ENCODE peak calls at places on chromosomes 5 and 9, in eight cellular contexts. K, G, R, T, W, L, P and F are unnamed samples.

GRCh38 chr9:214488-215448 is at the start of gene DOCK8:
- DNase-seq in K (peak), G (no peak), R (peak), T (no peak), W (peak), L (no peak), P (peak), F (peak)

GRCh38 chr9:113562653-113563381 is 99.3 kb downstream of the RGS3 start:
- DNase-seq in K (no peak), G (no peak), R (no peak), T (no peak), W (no peak), L (no peak), P (no peak), F (no peak)

GRCh38 chr5:118698774-118699173 is 289.6 kb downstream of the DTWD2 start:
- DNase-seq in K (no peak), G (peak), R (no peak), T (no peak), W (no peak), L (no peak), P (no peak), F (no peak)

GRCh38 chr9:16012621-16013020 is 459.8 kb downstream of the CCDC171 start:
- DNase-seq in K (no peak), G (no peak), R (no peak), T (peak), W (no peak), L (no peak), P (no peak), F (peak)

GRCh38 chr5:81171769-81172168 is 61.4 kb upstream of the CKMT2 start:
- DNase-seq in K (peak), G (no peak), R (no peak), T (no peak), W (no peak), L (no peak), P (no peak), F (no peak)

GRCh38 chr5:175809531-175810121 is 61.8 kb upstream of the CPLX2 start:
- DNase-seq in K (no peak), G (no peak), R (peak), T (peak), W (peak), L (no peak), P (no peak), F (peak)

GRCh38 chr5:2684606-2685005 is 66.9 kb downstream of the IRX2 start:
- DNase-seq in K (no peak), G (no peak), R (no peak), T (no peak), W (no peak), L (no peak), P (no peak), F (no peak)

GRCh38 chr5:39266442-39266841 is 47.1 kb upstream of the FYB1 start:
- DNase-seq in K (no peak), G (no peak), R (no peak), T (peak), W (no peak), L (no peak), P (peak), F (peak)

GRCh38 chr5:71475788-71476384 is 20.4 kb downstream of the BDP1 start:
- DNase-seq in K (peak), G (no peak), R (peak), T (peak), W (no peak), L (no peak), P (peak), F (peak)

GRCh38 chr5:131363811-131364506 is 100.1 kb downstream of the CDC42SE2 start:
- DNase-seq in K (no peak), G (no peak), R (no peak), T (no peak), W (no peak), L (no peak), P (no peak), F (no peak)

GRCh38 chr9:93603011-93603410 is 26.6 kb downstream of the PHF2 start:
- DNase-seq in K (no peak), G (no peak), R (no peak), T (no peak), W (no peak), L (no peak), P (no peak), F (no peak)

GRCh38 chr5:150209020-150209635 is 19.3 kb downstream of the SLC6A7 start:
- DNase-seq in K (no peak), G (no peak), R (no peak), T (peak), W (no peak), L (no peak), P (no peak), F (no peak)

GRCh38 chr9:85420750-85421149 is 321.0 kb downstream of the AGTPBP1 start:
- DNase-seq in K (no peak), G (no peak), R (no peak), T (no peak), W (no peak), L (no peak), P (no peak), F (no peak)

GRCh38 chr5:175627037-175627436 is 30.8 kb upstream of the HRH2 start:
- DNase-seq in K (no peak), G (no peak), R (no peak), T (no peak), W (no peak), L (no peak), P (no peak), F (no peak)

GRCh38 chr5:2155556-2155955 is 272.8 kb upstream of the IRX4 start:
- DNase-seq in K (no peak), G (no peak), R (no peak), T (no peak), W (no peak), L (no peak), P (no peak), F (no peak)

GRCh38 chr9:114791312-114791711 is 14.5 kb downstream of the TNFSF15 start:
- DNase-seq in K (no peak), G (no peak), R (no peak), T (no peak), W (no peak), L (no peak), P (no peak), F (no peak)

GRCh38 chr5:138626333-138626944 is 51.2 kb upstream of the HSPA9 start:
- DNase-seq in K (no peak), G (no peak), R (no peak), T (peak), W (no peak), L (no peak), P (no peak), F (no peak)

GRCh38 chr5:98333921-98334320 is 439.5 kb upstream of the RGMB start:
- DNase-seq in K (no peak), G (no peak), R (no peak), T (no peak), W (no peak), L (no peak), P (no peak), F (no peak)

GRCh38 chr5:150302301-150303069 is at the start of gene ARSI:
- DNase-seq in K (no peak), G (no peak), R (no peak), T (no peak), W (no peak), L (no peak), P (peak), F (peak)

GRCh38 chr9:92640398-92641091 is 29.4 kb downstream of the IPPK start:
- DNase-seq in K (no peak), G (no peak), R (no peak), T (no peak), W (no peak), L (no peak), P (no peak), F (no peak)

DNA sequence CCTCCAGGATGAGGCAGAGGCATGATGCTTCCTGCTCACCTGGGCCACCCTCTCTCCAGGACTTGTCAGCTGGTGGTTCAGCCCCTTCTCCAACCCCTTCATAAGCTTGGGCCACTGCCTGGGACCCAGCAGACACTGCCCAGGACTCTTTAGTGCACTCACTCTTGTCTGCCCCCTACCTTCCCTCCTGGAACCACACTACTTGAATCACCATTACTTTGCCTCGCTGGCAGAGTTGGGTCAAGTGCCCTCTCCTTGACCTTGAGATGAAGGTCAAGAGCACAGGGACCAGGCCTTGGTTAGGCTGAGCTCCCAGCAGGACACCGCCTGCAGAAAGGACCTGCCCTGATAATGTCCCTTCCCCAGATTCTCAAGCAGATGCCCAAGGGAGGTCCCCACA is 8.5 kb upstream of the ENDOG start:
- DNase-seq in K (no peak), G (no peak), R (no peak), T (no peak), W (no peak), L (no peak), P (no peak), F (no peak)
- TF ChIP-seq POLR2A in K (no peak), G (no peak), R (no peak), T (no peak), W (no peak), L (no peak), P (peak), F (no peak)

GRCh38 chr5:172104801-172105701 is 83.0 kb downstream of the STK10 start:
- DNase-seq in K (no peak), G (no peak), R (no peak), T (no peak), W (no peak), L (no peak), P (no peak), F (no peak)

GRCh38 chr5:172106511-172107356 is 81.3 kb downstream of the STK10 start:
- DNase-seq in K (peak), G (no peak), R (no peak), T (no peak), W (no peak), L (peak), P (peak), F (peak)

GRCh38 chr5:172105811-172106210 is 82.2 kb downstream of the STK10 start:
- DNase-seq in K (no peak), G (no peak), R (no peak), T (no peak), W (no peak), L (no peak), P (no peak), F (no peak)

GRCh38 chr5:172109749-172110148 is 78.3 kb downstream of the STK10 start:
- DNase-seq in K (no peak), G (no peak), R (no peak), T (no peak), W (no peak), L (no peak), P (no peak), F (no peak)

DNA sequence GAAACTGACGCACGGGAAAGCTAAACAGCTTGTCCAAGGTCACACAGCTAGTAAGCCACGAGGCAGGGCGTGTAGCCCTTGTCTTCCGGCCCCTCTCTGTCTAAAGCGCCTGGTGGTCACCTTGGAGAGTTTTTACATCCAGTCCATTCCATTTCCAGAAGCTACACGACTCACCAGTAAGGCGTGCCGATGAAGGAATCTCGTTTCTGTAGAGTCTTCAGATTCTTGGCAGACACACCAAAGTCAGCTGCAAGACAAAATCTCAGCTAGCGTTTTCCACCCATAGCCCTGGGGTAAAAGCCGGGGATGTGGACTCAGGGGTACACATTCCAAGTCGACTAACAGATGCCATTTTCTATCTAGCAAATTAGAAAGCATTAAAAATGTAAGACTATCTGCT is 80.4 kb downstream of the STK10 start:
- DNase-seq in K (no peak), G (no peak), R (no peak), T (peak), W (no peak), L (no peak), P (no peak), F (peak)
- TF ChIP-seq CTCF in K (no peak), G (no peak), R (no peak), T (no peak), W (no peak), L (no peak), P (no peak), F (no peak)

GRCh38 chr9:89418112-89418872 is 79.6 kb downstream of the SEMA4D start:
- DNase-seq in K (no peak), G (no peak), R (no peak), T (no peak), W (no peak), L (no peak), P (no peak), F (no peak)
- H3K4me2 ChIP-seq in K (no peak), G (no peak), R (no peak), T (peak), W (no peak), L (peak), P (no peak), F (no peak)

DNA sequence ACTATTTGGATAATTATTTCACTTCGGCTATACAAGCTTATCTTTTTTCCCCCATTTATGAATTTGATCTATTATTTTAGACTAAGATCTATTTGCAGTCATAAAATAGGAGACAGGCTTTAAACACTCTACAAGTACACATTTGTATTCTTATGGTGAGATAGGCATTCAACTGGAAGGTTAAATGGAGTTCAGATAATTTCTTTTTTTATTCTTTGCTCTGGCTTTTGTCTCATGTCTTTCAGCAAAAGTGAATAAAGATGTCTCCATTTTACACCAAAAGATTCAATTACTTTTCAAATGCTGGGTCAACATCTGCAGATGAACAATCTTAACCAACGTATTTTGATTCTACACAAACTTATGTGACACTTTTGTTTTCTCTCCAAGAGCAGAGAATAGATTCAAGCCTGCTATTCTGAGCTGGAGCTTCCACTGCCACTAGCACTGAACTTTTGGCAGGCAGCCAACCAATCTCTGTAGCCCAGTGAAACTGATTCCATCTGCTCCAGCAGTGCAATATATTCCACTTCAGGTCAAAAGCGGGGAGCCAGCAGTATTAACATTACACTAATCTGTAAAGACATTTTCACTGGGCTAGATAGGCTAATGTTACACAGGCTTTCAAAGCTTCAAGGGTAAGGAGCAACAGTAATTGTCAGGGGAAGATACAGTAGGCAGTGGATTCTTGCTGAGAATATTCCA is 452.0 kb upstream of the ZNF608 start:
- DNase-seq in K (peak), G (no peak), R (no peak), T (peak), W (no peak), L (no peak), P (no peak), F (no peak)
- TF ChIP-seq POLR2A in K (no peak), G (no peak), R (no peak), T (no peak), W (no peak), L (no peak), P (no peak), F (no peak)

DNA sequence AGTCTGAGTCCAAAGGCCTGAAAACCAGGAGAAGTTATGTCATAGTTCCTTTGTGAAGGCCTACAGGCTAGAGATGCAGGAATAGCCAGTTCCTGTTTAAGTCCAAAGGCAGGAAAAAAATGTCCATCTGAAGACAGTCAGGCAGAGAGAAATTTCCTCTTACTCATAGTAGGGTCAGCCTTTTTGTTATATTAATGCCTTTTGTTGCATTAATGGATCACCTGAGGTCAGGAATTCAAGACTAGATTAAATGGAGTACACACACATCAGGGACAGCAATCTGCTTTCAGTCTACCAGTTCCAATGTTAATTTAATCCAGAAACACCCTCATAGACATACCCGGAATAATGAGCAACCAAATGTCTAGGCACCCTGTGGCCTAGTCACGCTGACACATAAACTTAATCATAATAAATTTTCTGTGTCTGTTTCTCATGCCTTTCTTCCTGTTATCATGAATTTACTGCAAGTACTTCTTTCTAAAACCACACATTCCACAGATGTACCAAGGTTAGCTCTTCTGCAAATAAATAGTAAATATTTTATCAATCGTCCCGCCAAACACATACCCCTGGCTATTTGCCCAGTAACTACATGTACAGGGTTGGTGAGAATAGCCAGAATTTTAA is 703.9 kb downstream of the EFNA5 start:
- DNase-seq in K (peak), G (no peak), R (no peak), T (no peak), W (no peak), L (no peak), P (no peak), F (no peak)
- TF ChIP-seq CTCF in K (no peak), G (no peak), R (no peak), T (no peak), W (no peak), L (no peak), P (no peak), F (no peak)

DNA sequence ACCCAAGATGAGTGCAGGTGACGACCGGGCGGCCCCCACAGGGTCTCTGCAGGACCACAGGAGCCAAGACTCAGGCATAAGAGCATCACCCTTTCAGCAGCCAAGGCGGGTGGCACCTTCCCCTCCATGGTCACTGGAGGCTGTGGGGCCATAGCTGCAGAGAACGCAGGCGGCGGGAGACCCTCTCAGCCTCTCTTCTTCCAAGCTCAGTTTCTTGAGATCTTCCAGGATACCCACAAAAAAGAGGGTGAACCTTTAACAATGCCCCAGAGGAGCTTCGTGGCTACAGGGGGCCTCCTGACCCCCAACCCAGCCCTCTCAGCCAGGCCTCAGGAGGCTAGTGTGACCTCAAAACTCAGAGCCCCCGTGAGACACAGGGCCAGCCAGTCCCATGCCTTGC is 5.8 kb upstream of the TBC1D9B start:
- DNase-seq in K (no peak), G (no peak), R (no peak), T (no peak), W (no peak), L (no peak), P (no peak), F (no peak)
- H3K4me2 ChIP-seq in K (no peak), G (no peak), R (no peak), T (no peak), W (peak), L (no peak), P (no peak), F (no peak)